ENCODE peak calls at places on chromosome 9, in eight cellular contexts. N, S, I, O, W, G, J and H are unnamed samples.

GRCh38 chr9:137333016-137333726 is 31.1 kb upstream of the NRARP start:
- DNase-seq in N (no peak), S (no peak), I (no peak), O (no peak), W (no peak), G (no peak), J (no peak), H (no peak)

GRCh38 chr9:127065592-127065991 is 56.8 kb downstream of the ANGPTL2 start:
- DNase-seq in N (no peak), S (no peak), I (peak), O (no peak), W (no peak), G (no peak), J (peak), H (no peak)

GRCh38 chr9:132543251-132543650 is 39.2 kb upstream of the BARHL1 start:
- DNase-seq in N (no peak), S (no peak), I (no peak), O (no peak), W (no peak), G (no peak), J (no peak), H (no peak)

GRCh38 chr9:112050544-112051475 is 124.3 kb downstream of the SUSD1 start:
- DNase-seq in N (no peak), S (peak), I (peak), O (no peak), W (no peak), G (no peak), J (peak), H (no peak)

GRCh38 chr9:105046907-105047651 is 119.1 kb upstream of the ABCA1 start:
- DNase-seq in N (no peak), S (no peak), I (no peak), O (no peak), W (no peak), G (peak), J (no peak), H (no peak)

GRCh38 chr9:111962021-111962420 is 65.4 kb downstream of the UGCG start:
- DNase-seq in N (no peak), S (no peak), I (no peak), O (no peak), W (no peak), G (no peak), J (no peak), H (no peak)

GRCh38 chr9:27528278-27528885 is 1.2 kb downstream of the MOB3B start:
- DNase-seq in N (no peak), S (peak), I (peak), O (peak), W (peak), G (no peak), J (peak), H (peak)

GRCh38 chr9:15373201-15373530 is 49.5 kb upstream of the SNAPC3 start:
- DNase-seq in N (no peak), S (no peak), I (peak), O (no peak), W (no peak), G (no peak), J (peak), H (no peak)

GRCh38 chr9:34310205-34310604 is 18.9 kb downstream of the KIF24 start:
- DNase-seq in N (no peak), S (no peak), I (no peak), O (no peak), W (no peak), G (peak), J (no peak), H (no peak)

GRCh38 chr9:77588319-77588937 is 59.7 kb downstream of the GNA14 start:
- DNase-seq in N (no peak), S (peak), I (peak), O (no peak), W (no peak), G (no peak), J (peak), H (no peak)

GRCh38 chr9:101398930-101399640 is 434 bp downstream of the ZNF189 start:
- DNase-seq in N (peak), S (no peak), I (no peak), O (no peak), W (no peak), G (peak), J (no peak), H (no peak)

GRCh38 chr9:79129865-79130480 is 441.8 kb upstream of the TLE4 start:
- DNase-seq in N (no peak), S (peak), I (peak), O (peak), W (no peak), G (peak), J (peak), H (no peak)

GRCh38 chr9:108142504-108143201 is 653.1 kb upstream of the KLF4 start:
- DNase-seq in N (no peak), S (peak), I (peak), O (peak), W (no peak), G (no peak), J (peak), H (no peak)

GRCh38 chr9:117926031-117926655 is 221.9 kb downstream of the TLR4 start:
- DNase-seq in N (no peak), S (peak), I (no peak), O (no peak), W (no peak), G (no peak), J (no peak), H (no peak)

GRCh38 chr9:135253305-135254004 is 166.0 kb downstream of the OLFM1 start:
- DNase-seq in N (no peak), S (peak), I (peak), O (no peak), W (no peak), G (no peak), J (no peak), H (no peak)

GRCh38 chr9:115494958-115495690 is 377.2 kb upstream of the TNC start:
- DNase-seq in N (no peak), S (no peak), I (no peak), O (no peak), W (no peak), G (peak), J (peak), H (no peak)

GRCh38 chr9:81979196-81979595 is 9.4 kb upstream of the SPATA31D1 start:
- DNase-seq in N (no peak), S (no peak), I (no peak), O (no peak), W (no peak), G (no peak), J (no peak), H (no peak)

GRCh38 chr9:77587851-77588250 is 60.3 kb downstream of the GNA14 start:
- DNase-seq in N (no peak), S (no peak), I (no peak), O (no peak), W (no peak), G (no peak), J (no peak), H (no peak)

GRCh38 chr9:92723299-92723625 is 41.4 kb downstream of the BICD2 start:
- DNase-seq in N (no peak), S (no peak), I (no peak), O (no peak), W (no peak), G (no peak), J (no peak), H (no peak)

GRCh38 chr9:92770005-92770995 is 5.7 kb upstream of the BICD2 start:
- DNase-seq in N (no peak), S (no peak), I (no peak), O (no peak), W (no peak), G (peak), J (peak), H (no peak)

GRCh38 chr9:134670042-134670525 is 28.5 kb downstream of the COL5A1 start:
- DNase-seq in N (no peak), S (no peak), I (peak), O (no peak), W (no peak), G (no peak), J (peak), H (no peak)

GRCh38 chr9:136840877-136841645 is 1.2 kb upstream of the AJM1 start:
- DNase-seq in N (no peak), S (peak), I (peak), O (no peak), W (no peak), G (peak), J (peak), H (no peak)

GRCh38 chr9:137391411-137391754 is 31.6 kb downstream of the EXD3 start:
- DNase-seq in N (no peak), S (no peak), I (no peak), O (no peak), W (no peak), G (no peak), J (no peak), H (no peak)

GRCh38 chr9:121815556-121816448 is 164.4 kb downstream of the DAB2IP start:
- DNase-seq in N (no peak), S (no peak), I (no peak), O (no peak), W (no peak), G (no peak), J (no peak), H (no peak)

GRCh38 chr9:136014147-136014927 is 53.2 kb upstream of the UBAC1 start:
- DNase-seq in N (no peak), S (no peak), I (no peak), O (no peak), W (no peak), G (no peak), J (no peak), H (no peak)

GRCh38 chr9:26243722-26244121 is 565.5 kb upstream of the TUSC1 start:
- DNase-seq in N (no peak), S (no peak), I (peak), O (no peak), W (no peak), G (no peak), J (no peak), H (no peak)

GRCh38 chr9:110160163-110160562 is 47.8 kb downstream of the C9orf152 start:
- DNase-seq in N (no peak), S (no peak), I (no peak), O (no peak), W (no peak), G (no peak), J (peak), H (no peak)

GRCh38 chr9:89775641-89776040 is 170.8 kb downstream of the GADD45G start:
- DNase-seq in N (no peak), S (no peak), I (no peak), O (no peak), W (no peak), G (no peak), J (no peak), H (no peak)

GRCh38 chr9:96087669-96088299 is 212.3 kb downstream of the ERCC6L2 start:
- DNase-seq in N (no peak), S (peak), I (no peak), O (no peak), W (no peak), G (peak), J (no peak), H (no peak)

GRCh38 chr9:129547869-129548570 is 72.9 kb downstream of the C9orf50 start:
- DNase-seq in N (no peak), S (no peak), I (no peak), O (no peak), W (no peak), G (no peak), J (no peak), H (no peak)

GRCh38 chr9:126989847-126990821 is 75.6 kb downstream of the RALGPS1 start:
- DNase-seq in N (no peak), S (peak), I (no peak), O (no peak), W (no peak), G (no peak), J (peak), H (no peak)